ENCODE peak calls at places on chromosome 17, in seven cellular contexts. B is neural progenitor cell, M is left ventricle myocardium inferior, R is ascending aorta, Y is cardiac muscle cell, H is BE2C, O is AG04450. G is an unnamed sample.

GRCh38 chr17:36592711-36593321 is 1.1 kb downstream of the DHRS11 start:
- DNase-seq in M (no peak), O (no peak), Y (no peak), H (no peak), R (no peak), B (no peak), G (no peak)

GRCh38 chr17:44318077-44318892 is 6.3 kb downstream of the SLC25A39 start:
- DNase-seq in H (no peak), M (no peak), B (no peak), O (no peak), R (no peak), Y (no peak), G (no peak)

GRCh38 chr17:32625971-32626370 is 139.2 kb downstream of the CDK5R1 start:
- DNase-seq in Y (no peak), B (no peak), O (no peak), M (no peak), H (no peak), R (no peak), G (no peak)

GRCh38 chr17:72987166-72987565 is 105.3 kb downstream of the SLC39A11 start:
- DNase-seq in O (no peak), Y (no peak), B (no peak), R (no peak), M (no peak), H (no peak), G (no peak)

GRCh38 chr17:58447039-58447975 is 30.0 kb upstream of the RNF43 start:
- DNase-seq in R (no peak), O (peak; percentile 76), Y (peak; percentile 74), H (peak; percentile 83), B (peak; percentile 88), M (peak; percentile 53), G (peak; percentile 38)

GRCh38 chr17:72152392-72152727 is 31.5 kb downstream of the SOX9 start:
- DNase-seq in Y (no peak), R (no peak), B (no peak), H (no peak), O (no peak), M (no peak), G (no peak)

GRCh38 chr17:18321309-18321708 is 6.2 kb downstream of the SMCR8 start:
- DNase-seq in B (peak; percentile 51), M (no peak), H (no peak), Y (peak; percentile 12), O (no peak), R (no peak), G (no peak)

GRCh38 chr17:39925282-39926134 is 1.9 kb downstream of the ORMDL3 start:
- DNase-seq in M (no peak), H (peak; percentile 51), B (no peak), R (no peak), O (no peak), Y (no peak), G (no peak)

GRCh38 chr17:6811520-6811919 is 20.0 kb downstream of the TEKT1 start:
- DNase-seq in B (no peak), H (no peak), O (no peak), Y (no peak), M (no peak), R (no peak), G (no peak)

GRCh38 chr17:70343134-70343533 is 173.8 kb downstream of the KCNJ2 start:
- DNase-seq in O (no peak), Y (no peak), R (no peak), B (no peak), H (no peak), M (no peak), G (no peak)

GRCh38 chr17:9912146-9913099 is 7.4 kb upstream of the RCVRN start:
- DNase-seq in B (no peak), M (no peak), R (no peak), Y (no peak), H (no peak), O (no peak), G (no peak)

GRCh38 chr17:29212681-29213121 is 32.5 kb upstream of the MYO18A start:
- DNase-seq in M (no peak), H (no peak), R (no peak), B (no peak), O (no peak), Y (no peak), G (no peak)

GRCh38 chr17:63191610-63192009 is 225.6 kb downstream of the TANC2 start:
- DNase-seq in Y (no peak), B (no peak), R (no peak), H (no peak), M (peak; percentile 25), O (no peak), G (peak; percentile 6)

GRCh38 chr17:3907483-3908216 is 8.6 kb downstream of the P2RX1 start:
- DNase-seq in Y (no peak), O (no peak), R (no peak), M (no peak), H (peak; percentile 5), B (peak; percentile 67), G (no peak)

GRCh38 chr17:44218344-44219125 is 940 bp downstream of the UBTF start:
- DNase-seq in R (peak; percentile 92), M (peak; percentile 91), Y (peak; percentile 92), H (peak; percentile 90), O (peak; percentile 75), B (peak; percentile 94), G (peak; percentile 92)

GRCh38 chr17:6547336-6547735 is 9.0 kb downstream of the PITPNM3 start:
- DNase-seq in H (no peak), M (no peak), O (no peak), Y (no peak), R (no peak), B (no peak), G (no peak)

GRCh38 chr17:47729486-47729885 is 3.5 kb upstream of the TBX21 start:
- DNase-seq in O (no peak), B (no peak), H (peak; percentile 1), R (no peak), M (no peak), Y (no peak), G (no peak)

GRCh38 chr17:27264068-27264812 is 29.7 kb upstream of the WSB1 start:
- DNase-seq in B (no peak), O (no peak), M (no peak), Y (no peak), H (no peak), R (no peak), G (no peak)

GRCh38 chr17:75507712-75508111 is 7.6 kb downstream of the CASKIN2 start:
- DNase-seq in B (no peak), H (no peak), R (no peak), Y (no peak), M (no peak), O (no peak), G (no peak)

GRCh38 chr17:79779088-79779529 is 1.2 kb downstream of the CBX2 start:
- DNase-seq in H (no peak), O (no peak), Y (no peak), M (no peak), R (no peak), B (peak; percentile 36), G (no peak)

GRCh38 chr17:32943647-32944191 is 15.8 kb downstream of the TMEM98 start:
- DNase-seq in M (no peak), O (peak; percentile 38), B (no peak), H (no peak), R (peak; percentile 68), Y (peak; percentile 45), G (no peak)

GRCh38 chr17:79844869-79845600 is 5.8 kb upstream of the CBX4 start:
- DNase-seq in R (no peak), H (peak; percentile 71), O (no peak), Y (peak; percentile 73), M (peak; percentile 54), B (peak; percentile 85), G (no peak)

GRCh38 chr17:45171338-45172231 is 9.9 kb downstream of the HEXIM2 start:
- DNase-seq in R (peak; percentile 81), Y (peak; percentile 54), M (no peak), B (peak; percentile 79), O (no peak), H (no peak), G (no peak)

GRCh38 chr17:14150604-14151003 is 81.3 kb downstream of the COX10 start:
- DNase-seq in Y (no peak), B (no peak), R (no peak), H (no peak), M (no peak), O (no peak), G (no peak)

GRCh38 chr17:42992872-42993271 is 5.3 kb upstream of the RPL27 start:
- DNase-seq in H (no peak), R (no peak), Y (no peak), O (no peak), M (no peak), B (no peak), G (no peak)

DNA sequence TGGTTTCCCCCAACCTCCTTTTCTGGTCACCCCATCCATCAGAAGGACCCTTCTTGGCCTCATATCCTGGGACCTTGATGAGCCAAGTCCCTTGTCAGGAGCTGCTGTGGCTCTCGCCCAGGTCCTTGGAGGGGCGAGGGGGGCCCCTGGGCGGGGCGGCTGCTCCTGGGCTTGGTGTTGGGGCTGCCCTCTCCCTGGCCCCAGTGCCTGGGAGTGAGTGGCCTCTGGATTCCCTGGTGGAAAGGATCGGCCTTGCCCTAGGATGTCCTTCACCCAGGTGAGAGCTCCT is 6.2 kb upstream of the NOTUM start:
- DNase-seq in H (no peak), R (no peak), B (no peak), Y (no peak), M (no peak), O (no peak), G (no peak)
- H3K27me3 ChIP-seq in H (no peaks in the 10 kb centered on the region), R (no peaks in the 10 kb centered on the region), B (peaks cover 87% of the 10 kb centered on the region), Y (peaks cover 21% of the 10 kb centered on the region), M (peaks cover 87% of the 10 kb centered on the region), O (peaks cover 23% of the 10 kb centered on the region), G (no peaks in the 10 kb centered on the region)

GRCh38 chr17:1275962-1276736 is 3.3 kb upstream of the TRARG1 start:
- DNase-seq in R (peak; percentile 81), Y (peak; percentile 83), B (peak; percentile 89), H (peak; percentile 64), M (peak; percentile 62), O (no peak), G (peak; percentile 46)
- H3K4me3 ChIP-seq in R (peak overlapping the region; percentile 24), Y (no peak overlapping the region), B (no peak overlapping the region), H (no peak overlapping the region), M (no peak overlapping the region), O (no peak overlapping the region), G (no peak overlapping the region)

DNA sequence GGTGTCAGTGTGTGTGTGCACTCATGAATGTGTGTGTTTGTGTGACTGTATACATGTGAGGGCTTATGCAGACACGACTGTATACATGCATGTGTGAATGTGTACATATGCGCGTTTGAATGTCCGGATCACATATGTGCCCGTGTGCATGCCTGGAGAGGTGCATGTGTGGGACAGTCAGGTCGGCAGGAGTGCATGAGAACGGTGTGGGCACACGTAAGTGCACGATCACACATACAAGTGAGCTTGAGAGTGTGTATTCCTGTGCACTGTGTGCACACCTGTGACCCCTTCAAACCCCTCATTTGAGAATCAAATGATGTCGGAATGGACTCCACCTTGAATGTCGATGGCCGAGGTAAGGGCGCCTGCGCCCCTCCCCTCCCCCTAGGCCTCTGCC is 694 bp upstream of the NGFR start:
- DNase-seq in B (no peak), O (no peak), Y (no peak), M (no peak), H (no peak), R (no peak), G (no peak)
- H3K27me3 ChIP-seq in B (peaks cover 77% of the 10 kb centered on the region), O (peaks cover 65% of the 10 kb centered on the region), Y (peaks cover 51% of the 10 kb centered on the region), M (peaks cover 91% of the 10 kb centered on the region), H (peaks cover 27% of the 10 kb centered on the region), R (no peaks in the 10 kb centered on the region), G (peaks cover 3% of the 10 kb centered on the region)

DNA sequence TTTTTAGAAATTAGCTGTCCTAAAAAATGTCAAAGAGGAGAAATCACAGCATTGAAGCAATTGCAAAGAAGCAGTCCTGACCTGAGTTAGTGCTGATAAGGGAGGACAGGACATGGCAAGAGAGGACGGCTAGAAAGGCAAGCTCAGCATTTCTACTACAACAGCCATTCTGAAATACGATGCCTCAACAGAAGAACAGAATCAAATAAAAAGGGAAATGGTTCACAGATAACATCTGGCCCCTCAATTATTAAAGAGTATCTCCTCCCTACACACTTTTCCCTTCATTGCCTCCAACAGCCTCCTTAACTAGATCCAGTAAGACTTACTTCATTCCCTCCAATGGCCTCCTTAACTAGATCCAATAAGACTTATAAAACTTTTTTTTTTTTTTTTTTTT is 18.2 kb downstream of the VPS53 start:
- DNase-seq in Y (no peak), R (no peak), H (no peak), B (no peak), M (no peak), O (no peak), G (no peak)
- H3K4me3 ChIP-seq in Y (no peak overlapping the region), R (no peak overlapping the region), H (no peak overlapping the region), B (no peak overlapping the region), M (no peak overlapping the region), O (no peak overlapping the region), G (no peak overlapping the region)